ENCODE peak calls at places on chromosomes 2 and 18, in nine cellular contexts. K is brain microvascular endothelial cell, E is BJ, J is tibial artery, X is adrenal gland, R is spleen, T is cardiac muscle cell, L is right lobe of liver, Z is gastrocnemius medialis. H is an unnamed sample.

GRCh38 chr18:49021433-49022129 is 70.8 kb upstream of the SMAD7 start:
- DNase-seq in K (peak; percentile 33), E (no peak), J (no peak), X (peak; percentile 50), R (peak; percentile 83), T (peak; percentile 41), L (no peak), Z (no peak), H (no peak)

GRCh38 chr18:57953883-57954282 is 90.1 kb upstream of the NEDD4L start:
- DNase-seq in K (no peak), E (no peak), J (no peak), X (no peak), R (no peak), T (no peak), L (no peak), Z (no peak), H (no peak)

GRCh38 chr18:10193446-10193845 is 261.0 kb upstream of the APCDD1 start:
- DNase-seq in K (no peak), E (no peak), J (no peak), X (no peak), R (no peak), T (no peak), L (no peak), Z (no peak), H (no peak)

GRCh38 chr2:159807183-159808037 is 9.4 kb upstream of the CD302 start:
- DNase-seq in K (peak; percentile 51), E (no peak), J (peak; percentile 37), X (peak; percentile 39), R (no peak), T (peak; percentile 59), L (no peak), Z (no peak), H (no peak)

GRCh38 chr2:181054843-181055242 is 74.4 kb downstream of the UBE2E3 start:
- DNase-seq in K (peak; percentile 36), E (no peak), J (no peak), X (no peak), R (no peak), T (no peak), L (no peak), Z (no peak), H (no peak)

GRCh38 chr18:75377258-75377657 is 50.2 kb downstream of the SMIM21 start:
- DNase-seq in K (no peak), E (no peak), J (no peak), X (no peak), R (no peak), T (no peak), L (no peak), Z (no peak), H (no peak)

GRCh38 chr2:38856165-38856564 is 19.6 kb downstream of the DHX57 start:
- DNase-seq in K (no peak), E (no peak), J (no peak), X (no peak), R (no peak), T (no peak), L (no peak), Z (no peak), H (no peak)

GRCh38 chr2:98908909-98909308 is 27.1 kb downstream of the CRACDL start:
- DNase-seq in K (peak; percentile 59), E (no peak), J (no peak), X (no peak), R (peak; percentile 2), T (no peak), L (no peak), Z (no peak), H (no peak)

GRCh38 chr2:166088634-166089033 is 39.2 kb downstream of the SCN1A start:
- DNase-seq in K (peak; percentile 90), E (no peak), J (no peak), X (peak; percentile 41), R (no peak), T (no peak), L (no peak), Z (no peak), H (no peak)

GRCh38 chr2:54872783-54873182 is 149.3 kb downstream of the EML6 start:
- DNase-seq in K (no peak), E (no peak), J (no peak), X (no peak), R (no peak), T (no peak), L (no peak), Z (no peak), H (no peak)

GRCh38 chr2:234661849-234662248 is 165.0 kb upstream of the ARL4C start:
- DNase-seq in K (no peak), E (no peak), J (no peak), X (no peak), R (no peak), T (no peak), L (no peak), Z (no peak), H (no peak)

GRCh38 chr2:195461010-195461409 is 196.0 kb upstream of the SLC39A10 start:
- DNase-seq in K (no peak), E (no peak), J (no peak), X (no peak), R (no peak), T (no peak), L (no peak), Z (no peak), H (no peak)

GRCh38 chr18:58222439-58223125 is 178.6 kb downstream of the NEDD4L start:
- DNase-seq in K (no peak), E (no peak), J (no peak), X (peak; percentile 3), R (no peak), T (no peak), L (no peak), Z (no peak), H (no peak)

GRCh38 chr18:44741551-44741950 is 60.9 kb downstream of the SETBP1 start:
- DNase-seq in K (no peak), E (no peak), J (no peak), X (no peak), R (no peak), T (no peak), L (no peak), Z (no peak), H (no peak)

GRCh38 chr2:212135739-212136138 is 402.9 kb downstream of the ERBB4 start:
- DNase-seq in K (no peak), E (no peak), J (no peak), X (no peak), R (no peak), T (no peak), L (no peak), Z (no peak), H (no peak)

GRCh38 chr2:235468978-235469694 is 24.7 kb upstream of the AGAP1 start:
- DNase-seq in K (peak; percentile 91), E (peak; percentile 44), J (peak; percentile 55), X (peak; percentile 51), R (no peak), T (no peak), L (no peak), Z (peak; percentile 59), H (no peak)

GRCh38 chr2:227230151-227230550 is 65.7 kb downstream of the COL4A3 start:
- DNase-seq in K (no peak), E (no peak), J (no peak), X (no peak), R (no peak), T (no peak), L (no peak), Z (no peak), H (no peak)
- TF ChIP-seq CTCF in K (no peak), E (no peak), J (no peak), X (no peak), R (no peak), T (no peak), L (no peak), Z (no peak), H (no peak)

GRCh38 chr2:135531231-135532197 is at the start of gene R3HDM1:
- DNase-seq in K (peak; percentile 100), E (peak; percentile 100), J (peak; percentile 99), X (peak; percentile 99), R (peak; percentile 97), T (peak; percentile 99), L (peak; percentile 98), Z (peak; percentile 100), H (peak; percentile 93)

GRCh38 chr2:135530313-135531230 is at the start of gene ZRANB3:
- DNase-seq in K (peak; percentile 99), E (peak; percentile 93), J (peak; percentile 96), X (peak; percentile 93), R (peak; percentile 96), T (peak; percentile 99), L (peak; percentile 96), Z (peak; percentile 93), H (peak; percentile 90)

GRCh38 chr2:135528006-135528405 is 3.0 kb downstream of the ZRANB3 start:
- DNase-seq in K (no peak), E (no peak), J (no peak), X (no peak), R (no peak), T (no peak), L (no peak), Z (no peak), H (no peak)

GRCh38 chr2:135532581-135532980 is 1.3 kb downstream of the R3HDM1 start:
- DNase-seq in K (no peak), E (no peak), J (no peak), X (no peak), R (no peak), T (no peak), L (no peak), Z (no peak), H (no peak)
- H3K4me3 ChIP-seq in K (peak overlapping the region; percentile 0), E (peak overlapping the region; percentile 89), J (peak overlapping the region; percentile 93), X (no peak overlapping the region), R (peak overlapping the region; percentile 98), T (peak overlapping the region; percentile 73), L (no peak overlapping the region), Z (peak overlapping the region; percentile 75), H (peak overlapping the region; percentile 92)

GRCh38 chr2:218990052-218990451 is 3.2 kb downstream of the CRYBA2 start:
- DNase-seq in K (no peak), E (no peak), J (no peak), X (no peak), R (peak; percentile 58), T (no peak), L (peak; percentile 44), Z (no peak), H (no peak)

GRCh38 chr2:218992703-218993344 is 398 bp downstream of the CRYBA2 start:
- DNase-seq in K (no peak), E (no peak), J (no peak), X (peak; percentile 33), R (no peak), T (peak; percentile 36), L (no peak), Z (no peak), H (no peak)

GRCh38 chr2:218992196-218992595 is 1.0 kb downstream of the CRYBA2 start:
- DNase-seq in K (no peak), E (no peak), J (no peak), X (no peak), R (no peak), T (no peak), L (no peak), Z (no peak), H (no peak)

GRCh38 chr2:218990612-218991011 is 2.6 kb downstream of the CRYBA2 start:
- DNase-seq in K (no peak), E (no peak), J (no peak), X (no peak), R (peak; percentile 12), T (no peak), L (no peak), Z (no peak), H (no peak)

GRCh38 chr2:218991674-218992168 is 1.5 kb downstream of the CRYBA2 start:
- DNase-seq in K (no peak), E (no peak), J (no peak), X (no peak), R (peak; percentile 55), T (peak; percentile 37), L (no peak), Z (no peak), H (no peak)
- H3K27me3 ChIP-seq in K (peaks cover 86% of the 10 kb centered on the region), E (peaks cover 75% of the 10 kb centered on the region), J (peaks cover 14% of the 10 kb centered on the region), X (peaks cover 80% of the 10 kb centered on the region), R (peaks cover 98% of the 10 kb centered on the region), T (peaks cover 98% of the 10 kb centered on the region), L (peaks cover 38% of the 10 kb centered on the region), Z (peaks cover 91% of the 10 kb centered on the region), H (peaks cover 11% of the 10 kb centered on the region)

GRCh38 chr2:47313728-47314127 is 89.2 kb upstream of the MSH2 start:
- DNase-seq in K (no peak), E (no peak), J (no peak), X (no peak), R (peak; percentile 18), T (no peak), L (no peak), Z (no peak), H (no peak)
- TF ChIP-seq CTCF in K (peak; percentile 46), E (peak; percentile 7), J (no peak), X (no peak), R (no peak), T (no peak), L (no peak), Z (no peak), H (peak; percentile 47)

H was measured in GM06990.